ENCODE peak calls at places on chromosomes 5 and 9, in ten cellular contexts. One of them, this sample, is unnamed.

GRCh38 chr5:68319316-68320093 is 103.9 kb downstream of the PIK3R1 start:
- DNase-seq in iPS DF 6.9: no peak
- DNase-seq in IMR-90: peak; percentile 74
- DNase-seq in tibial nerve: no peak
- DNase-seq in tibial artery: no peak
- DNase-seq in Peyer's patch: no peak
- DNase-seq in brain microvascular endothelial cell: peak; percentile 74
- DNase-seq in colonic mucosa: no peak
- DNase-seq in CD8-positive, alpha-beta T cell: no peak
- DNase-seq in neuronal stem cell: no peak
- DNase-seq in this sample: no peak

GRCh38 chr5:143887901-143888648 is 76.1 kb downstream of the HMHB1 start:
- DNase-seq in neuronal stem cell: no peak
- DNase-seq in Peyer's patch: no peak
- DNase-seq in iPS DF 6.9: no peak
- DNase-seq in IMR-90: peak; percentile 75
- DNase-seq in tibial nerve: no peak
- DNase-seq in CD8-positive, alpha-beta T cell: no peak
- DNase-seq in colonic mucosa: no peak
- DNase-seq in tibial artery: no peak
- DNase-seq in brain microvascular endothelial cell: peak; percentile 63
- DNase-seq in this sample: no peak

GRCh38 chr9:72334658-72335337 is 30.2 kb downstream of the ZFAND5 start:
- DNase-seq in iPS DF 6.9: no peak
- DNase-seq in neuronal stem cell: no peak
- DNase-seq in tibial artery: no peak
- DNase-seq in tibial nerve: no peak
- DNase-seq in brain microvascular endothelial cell: no peak
- DNase-seq in IMR-90: no peak
- DNase-seq in Peyer's patch: no peak
- DNase-seq in CD8-positive, alpha-beta T cell: no peak
- DNase-seq in colonic mucosa: no peak
- DNase-seq in this sample: no peak

GRCh38 chr5:123119334-123119986 is 30.4 kb downstream of the PRDM6 start:
- DNase-seq in brain microvascular endothelial cell: peak; percentile 40
- DNase-seq in tibial nerve: no peak
- DNase-seq in neuronal stem cell: no peak
- DNase-seq in Peyer's patch: no peak
- DNase-seq in CD8-positive, alpha-beta T cell: no peak
- DNase-seq in tibial artery: no peak
- DNase-seq in iPS DF 6.9: no peak
- DNase-seq in colonic mucosa: no peak
- DNase-seq in IMR-90: peak; percentile 74
- DNase-seq in this sample: no peak

GRCh38 chr5:72314571-72315172 is 5.4 kb downstream of the MRPS27 start:
- DNase-seq in colonic mucosa: no peak
- DNase-seq in tibial nerve: no peak
- DNase-seq in CD8-positive, alpha-beta T cell: no peak
- DNase-seq in IMR-90: peak; percentile 82
- DNase-seq in brain microvascular endothelial cell: peak; percentile 81
- DNase-seq in neuronal stem cell: no peak
- DNase-seq in tibial artery: no peak
- DNase-seq in Peyer's patch: no peak
- DNase-seq in iPS DF 6.9: no peak
- DNase-seq in this sample: no peak

GRCh38 chr9:7150153-7150890 is 392.5 kb downstream of the KDM4C start:
- DNase-seq in colonic mucosa: peak; percentile 38
- DNase-seq in tibial nerve: no peak
- DNase-seq in Peyer's patch: no peak
- DNase-seq in tibial artery: no peak
- DNase-seq in IMR-90: no peak
- DNase-seq in neuronal stem cell: no peak
- DNase-seq in brain microvascular endothelial cell: no peak
- DNase-seq in iPS DF 6.9: no peak
- DNase-seq in CD8-positive, alpha-beta T cell: no peak
- DNase-seq in this sample: no peak

GRCh38 chr9:128160603-128160987 is 530 bp downstream of the BBLN start:
- DNase-seq in Peyer's patch: no peak
- DNase-seq in IMR-90: peak; percentile 30
- DNase-seq in neuronal stem cell: no peak
- DNase-seq in tibial artery: no peak
- DNase-seq in brain microvascular endothelial cell: peak; percentile 19
- DNase-seq in iPS DF 6.9: no peak
- DNase-seq in tibial nerve: no peak
- DNase-seq in colonic mucosa: no peak
- DNase-seq in CD8-positive, alpha-beta T cell: peak; percentile 15
- DNase-seq in this sample: no peak

GRCh38 chr5:68285857-68286611 is 70.5 kb downstream of the PIK3R1 start:
- DNase-seq in tibial artery: no peak
- DNase-seq in colonic mucosa: peak; percentile 44
- DNase-seq in brain microvascular endothelial cell: no peak
- DNase-seq in iPS DF 6.9: no peak
- DNase-seq in neuronal stem cell: peak; percentile 24
- DNase-seq in CD8-positive, alpha-beta T cell: no peak
- DNase-seq in IMR-90: peak; percentile 65
- DNase-seq in tibial nerve: peak; percentile 43
- DNase-seq in Peyer's patch: no peak
- DNase-seq in this sample: no peak

GRCh38 chr9:20593551-20593950 is 28.7 kb downstream of the MLLT3 start:
- DNase-seq in IMR-90: peak; percentile 81
- DNase-seq in neuronal stem cell: no peak
- DNase-seq in brain microvascular endothelial cell: peak; percentile 51
- DNase-seq in colonic mucosa: no peak
- DNase-seq in tibial nerve: no peak
- DNase-seq in tibial artery: no peak
- DNase-seq in Peyer's patch: no peak
- DNase-seq in CD8-positive, alpha-beta T cell: no peak
- DNase-seq in iPS DF 6.9: no peak
- DNase-seq in this sample: no peak

GRCh38 chr5:81629986-81630385 is 120.9 kb downstream of the SSBP2 start:
- DNase-seq in iPS DF 6.9: no peak
- DNase-seq in brain microvascular endothelial cell: no peak
- DNase-seq in Peyer's patch: no peak
- DNase-seq in tibial artery: no peak
- DNase-seq in neuronal stem cell: no peak
- DNase-seq in CD8-positive, alpha-beta T cell: no peak
- DNase-seq in IMR-90: peak; percentile 4
- DNase-seq in tibial nerve: no peak
- DNase-seq in colonic mucosa: no peak
- DNase-seq in this sample: no peak

GRCh38 chr5:3954189-3954588 is 358.6 kb downstream of the IRX1 start:
- DNase-seq in CD8-positive, alpha-beta T cell: no peak
- DNase-seq in Peyer's patch: no peak
- DNase-seq in tibial nerve: no peak
- DNase-seq in iPS DF 6.9: no peak
- DNase-seq in neuronal stem cell: no peak
- DNase-seq in brain microvascular endothelial cell: no peak
- DNase-seq in tibial artery: no peak
- DNase-seq in colonic mucosa: no peak
- DNase-seq in IMR-90: no peak
- DNase-seq in this sample: no peak

GRCh38 chr5:112930082-112930344 is 8.0 kb upstream of the REEP5 start:
- DNase-seq in neuronal stem cell: no peak
- DNase-seq in CD8-positive, alpha-beta T cell: no peak
- DNase-seq in IMR-90: no peak
- DNase-seq in Peyer's patch: peak; percentile 49
- DNase-seq in tibial artery: no peak
- DNase-seq in tibial nerve: no peak
- DNase-seq in colonic mucosa: no peak
- DNase-seq in iPS DF 6.9: no peak
- DNase-seq in brain microvascular endothelial cell: no peak
- DNase-seq in this sample: no peak

GRCh38 chr5:102958481-102959011 is 161.4 kb downstream of the GIN1 start:
- DNase-seq in IMR-90: peak; percentile 66
- DNase-seq in neuronal stem cell: no peak
- DNase-seq in Peyer's patch: no peak
- DNase-seq in tibial nerve: no peak
- DNase-seq in tibial artery: no peak
- DNase-seq in CD8-positive, alpha-beta T cell: no peak
- DNase-seq in brain microvascular endothelial cell: peak; percentile 46
- DNase-seq in iPS DF 6.9: no peak
- DNase-seq in colonic mucosa: no peak
- DNase-seq in this sample: no peak

DNA sequence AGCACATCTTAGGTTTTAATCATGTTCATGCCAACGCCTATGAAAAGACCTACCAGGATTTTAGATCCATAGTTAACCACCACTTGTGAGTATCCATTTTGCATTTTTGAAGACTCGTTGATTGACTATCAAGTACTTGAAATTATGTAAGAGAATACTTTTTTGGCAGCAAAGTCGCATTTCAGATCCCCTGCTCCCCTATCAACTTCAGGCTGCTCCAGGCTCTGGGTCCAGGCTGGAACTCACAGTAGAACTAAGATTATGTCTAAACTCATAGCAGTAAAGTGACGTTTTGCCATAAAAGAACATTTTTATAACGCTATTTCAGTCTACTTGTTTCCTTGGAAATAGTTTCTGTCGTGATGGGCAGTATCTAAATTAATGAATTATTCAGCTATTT is 267.7 kb downstream of the FANCC start:
- DNase-seq in neuronal stem cell: no peak
- DNase-seq in IMR-90: no peak
- DNase-seq in tibial artery: no peak
- DNase-seq in Peyer's patch: no peak
- DNase-seq in tibial nerve: no peak
- DNase-seq in CD8-positive, alpha-beta T cell: no peak
- DNase-seq in colonic mucosa: no peak
- DNase-seq in brain microvascular endothelial cell: no peak
- DNase-seq in iPS DF 6.9: no peak
- DNase-seq in this sample: no peak
- H3K27ac ChIP-seq in neuronal stem cell: no peak overlapping the region
- H3K27ac ChIP-seq in IMR-90: peak overlapping the region; percentile 67
- H3K27ac ChIP-seq in tibial artery: peak overlapping the region; percentile 73
- H3K27ac ChIP-seq in Peyer's patch: peak overlapping the region; percentile 22
- H3K27ac ChIP-seq in tibial nerve: peak overlapping the region; percentile 93
- H3K27ac ChIP-seq in CD8-positive, alpha-beta T cell: no peak overlapping the region
- H3K27ac ChIP-seq in colonic mucosa: peak overlapping the region; percentile 50
- H3K27ac ChIP-seq in brain microvascular endothelial cell: no peak overlapping the region
- H3K27ac ChIP-seq in iPS DF 6.9: no peak overlapping the region
- H3K27ac ChIP-seq in this sample: peak overlapping the region; percentile 85

GRCh38 chr9:126504086-126504976 is 109.4 kb upstream of the LMX1B start:
- DNase-seq in tibial nerve: no peak
- DNase-seq in tibial artery: peak; percentile 13
- DNase-seq in IMR-90: no peak
- DNase-seq in Peyer's patch: no peak
- DNase-seq in iPS DF 6.9: no peak
- DNase-seq in neuronal stem cell: no peak
- DNase-seq in colonic mucosa: no peak
- DNase-seq in brain microvascular endothelial cell: no peak
- DNase-seq in CD8-positive, alpha-beta T cell: no peak
- DNase-seq in this sample: no peak

GRCh38 chr9:126506361-126507317 is 107.1 kb upstream of the LMX1B start:
- DNase-seq in tibial nerve: no peak
- DNase-seq in Peyer's patch: no peak
- DNase-seq in brain microvascular endothelial cell: no peak
- DNase-seq in CD8-positive, alpha-beta T cell: no peak
- DNase-seq in IMR-90: no peak
- DNase-seq in neuronal stem cell: no peak
- DNase-seq in tibial artery: peak; percentile 12
- DNase-seq in iPS DF 6.9: no peak
- DNase-seq in colonic mucosa: no peak
- DNase-seq in this sample: peak; percentile 64

GRCh38 chr9:126505697-126506346 is 107.9 kb upstream of the LMX1B start:
- DNase-seq in IMR-90: no peak
- DNase-seq in Peyer's patch: no peak
- DNase-seq in CD8-positive, alpha-beta T cell: no peak
- DNase-seq in tibial nerve: no peak
- DNase-seq in neuronal stem cell: no peak
- DNase-seq in iPS DF 6.9: no peak
- DNase-seq in tibial artery: peak; percentile 7
- DNase-seq in colonic mucosa: no peak
- DNase-seq in brain microvascular endothelial cell: no peak
- DNase-seq in this sample: no peak

GRCh38 chr9:126503333-126504085 is 110.2 kb upstream of the LMX1B start:
- DNase-seq in CD8-positive, alpha-beta T cell: no peak
- DNase-seq in tibial nerve: no peak
- DNase-seq in IMR-90: peak; percentile 51
- DNase-seq in neuronal stem cell: no peak
- DNase-seq in iPS DF 6.9: no peak
- DNase-seq in Peyer's patch: no peak
- DNase-seq in colonic mucosa: no peak
- DNase-seq in brain microvascular endothelial cell: peak; percentile 67
- DNase-seq in tibial artery: no peak
- DNase-seq in this sample: no peak

GRCh38 chr9:126504977-126505455 is 108.7 kb upstream of the LMX1B start:
- DNase-seq in tibial nerve: no peak
- DNase-seq in iPS DF 6.9: no peak
- DNase-seq in tibial artery: peak; percentile 9
- DNase-seq in neuronal stem cell: no peak
- DNase-seq in CD8-positive, alpha-beta T cell: no peak
- DNase-seq in colonic mucosa: no peak
- DNase-seq in IMR-90: no peak
- DNase-seq in Peyer's patch: no peak
- DNase-seq in brain microvascular endothelial cell: no peak
- DNase-seq in this sample: peak; percentile 55
- H3K4me3 ChIP-seq in tibial nerve: no peak overlapping the region
- H3K4me3 ChIP-seq in iPS DF 6.9: no peak overlapping the region
- H3K4me3 ChIP-seq in tibial artery: no peak overlapping the region
- H3K4me3 ChIP-seq in neuronal stem cell: no peak overlapping the region
- H3K4me3 ChIP-seq in CD8-positive, alpha-beta T cell: no peak overlapping the region
- H3K4me3 ChIP-seq in colonic mucosa: no peak overlapping the region
- H3K4me3 ChIP-seq in IMR-90: no peak overlapping the region
- H3K4me3 ChIP-seq in Peyer's patch: no peak overlapping the region
- H3K4me3 ChIP-seq in brain microvascular endothelial cell: no peak overlapping the region
- H3K4me3 ChIP-seq in this sample: no peak overlapping the region

GRCh38 chr5:59092758-59093157 is 509.9 kb downstream of the RAB3C start:
- DNase-seq in neuronal stem cell: no peak
- DNase-seq in brain microvascular endothelial cell: no peak
- DNase-seq in tibial artery: no peak
- DNase-seq in tibial nerve: no peak
- DNase-seq in CD8-positive, alpha-beta T cell: no peak
- DNase-seq in iPS DF 6.9: no peak
- DNase-seq in IMR-90: no peak
- DNase-seq in colonic mucosa: no peak
- DNase-seq in Peyer's patch: no peak
- DNase-seq in this sample: no peak
- H3K27ac ChIP-seq in neuronal stem cell: no peak overlapping the region
- H3K27ac ChIP-seq in brain microvascular endothelial cell: no peak overlapping the region
- H3K27ac ChIP-seq in tibial artery: no peak overlapping the region
- H3K27ac ChIP-seq in tibial nerve: no peak overlapping the region
- H3K27ac ChIP-seq in CD8-positive, alpha-beta T cell: no peak overlapping the region
- H3K27ac ChIP-seq in iPS DF 6.9: no peak overlapping the region
- H3K27ac ChIP-seq in IMR-90: no peak overlapping the region
- H3K27ac ChIP-seq in colonic mucosa: no peak overlapping the region
- H3K27ac ChIP-seq in Peyer's patch: no peak overlapping the region
- H3K27ac ChIP-seq in this sample: peak overlapping the region; percentile 34

DNA sequence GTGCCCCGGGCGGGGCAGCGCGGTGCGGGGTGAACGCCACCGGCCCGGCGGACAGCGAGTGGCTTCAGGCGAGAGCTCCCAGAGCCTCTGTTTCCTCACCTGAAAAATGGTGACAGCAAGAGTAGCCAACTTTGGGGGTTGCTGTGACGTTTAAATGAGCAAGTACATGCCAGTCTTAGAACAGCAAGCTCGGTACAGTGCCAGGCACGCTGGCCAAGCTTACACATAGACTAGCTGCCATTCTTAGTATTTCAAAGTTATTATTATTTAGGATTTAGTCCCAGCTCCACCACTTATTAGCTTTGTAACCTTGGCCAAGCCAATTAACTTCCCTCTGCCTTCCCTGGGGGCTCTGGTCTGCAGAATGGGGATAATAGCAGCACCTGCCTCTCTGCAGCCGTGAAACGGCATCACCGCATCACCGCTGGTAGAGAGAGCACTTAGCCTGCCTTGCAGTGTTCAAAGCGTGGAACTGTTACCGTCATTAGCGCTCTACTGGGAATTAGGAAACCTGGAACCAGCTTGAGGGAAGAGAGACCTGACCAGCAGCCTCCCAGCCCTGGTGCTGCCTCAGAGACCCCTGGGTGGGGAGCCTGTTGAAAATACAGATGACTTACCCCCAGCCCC is at the start of gene C9orf50:
- DNase-seq in CD8-positive, alpha-beta T cell: no peak
- DNase-seq in iPS DF 6.9: no peak
- DNase-seq in colonic mucosa: no peak
- DNase-seq in tibial artery: no peak
- DNase-seq in brain microvascular endothelial cell: no peak
- DNase-seq in tibial nerve: no peak
- DNase-seq in neuronal stem cell: no peak
- DNase-seq in Peyer's patch: no peak
- DNase-seq in IMR-90: no peak
- DNase-seq in this sample: no peak
- H3K4me3 ChIP-seq in CD8-positive, alpha-beta T cell: peak within 1 kb of the TSS; percentile 22
- H3K4me3 ChIP-seq in iPS DF 6.9: peak within 1 kb of the TSS; percentile 55
- H3K4me3 ChIP-seq in colonic mucosa: peak within 1 kb of the TSS; percentile 29
- H3K4me3 ChIP-seq in tibial artery: peak within 1 kb of the TSS; percentile 49
- H3K4me3 ChIP-seq in brain microvascular endothelial cell: peak within 1 kb of the TSS; percentile 51
- H3K4me3 ChIP-seq in tibial nerve: peak within 1 kb of the TSS; percentile 33
- H3K4me3 ChIP-seq in neuronal stem cell: peak within 1 kb of the TSS; percentile 25
- H3K4me3 ChIP-seq in Peyer's patch: peak within 1 kb of the TSS; percentile 22
- H3K4me3 ChIP-seq in IMR-90: peak within 1 kb of the TSS; percentile 51
- H3K4me3 ChIP-seq in this sample: peak within 1 kb of the TSS; percentile 44

This sample was measured in upper lobe of right lung.